ENCODE peak calls at places on chromosomes 16 and 17, in five cellular contexts. D is HCT116, R is GM23248, M is SK-N-SH, T is hepatocyte. B is an unnamed sample. For H3K4me1, the result is how much of the 10 kb centered on the place peaks cover.

GRCh38 chr17:14299261-14300093 is 1.4 kb upstream of the HS3ST3B1 start:
- DNase-seq in R (peak), T (peak), M (no peak), D (no peak), B (peak)

GRCh38 chr17:71959129-71959528 is 161.7 kb upstream of the SOX9 start:
- DNase-seq in R (peak), D (peak), T (no peak), M (peak), B (peak)

GRCh38 chr17:38738007-38738662 is 8.0 kb downstream of the CISD3 start:
- DNase-seq in M (no peak), D (no peak), T (no peak), R (no peak), B (no peak)

GRCh38 chr17:56142325-56142724 is 10.9 kb upstream of the ANKFN1 start:
- DNase-seq in D (no peak), T (no peak), R (peak), M (no peak), B (no peak)

GRCh38 chr17:38893113-38893512 is 23.3 kb downstream of the LASP1 start:
- DNase-seq in M (no peak), T (no peak), R (no peak), D (no peak), B (no peak)

GRCh38 chr17:13074026-13074425 is 56.2 kb upstream of the ELAC2 start:
- DNase-seq in M (no peak), T (no peak), R (peak), D (peak), B (no peak)

GRCh38 chr17:1647802-1648581 is 1.7 kb downstream of the RILP start:
- DNase-seq in D (peak), R (peak), M (no peak), T (no peak), B (peak)

GRCh38 chr17:42129109-42129837 is 6.7 kb downstream of the HSPB9 start:
- DNase-seq in D (no peak), M (no peak), T (no peak), R (no peak), B (no peak)

GRCh38 chr17:76382305-76382802 is 2.1 kb upstream of the SPHK1 start:
- DNase-seq in M (peak), T (peak), R (peak), D (no peak), B (peak)

GRCh38 chr17:62064791-62065563 is at the start of gene MED13:
- DNase-seq in R (peak), T (peak), M (peak), D (no peak), B (peak)

GRCh38 chr17:65662166-65662565 is 100.7 kb upstream of the AXIN2 start:
- DNase-seq in M (no peak), T (no peak), D (no peak), R (peak), B (no peak)

GRCh38 chr16:48353565-48354163 is 31.5 kb downstream of the SIAH1 start:
- DNase-seq in D (peak), M (peak), R (peak), T (peak), B (peak)

GRCh38 chr16:89246903-89247733 is 29.6 kb downstream of the ZNF778 start:
- DNase-seq in T (peak), D (peak), R (peak), M (peak), B (peak)

GRCh38 chr17:44223574-44224046 is 4.1 kb upstream of the UBTF start:
- DNase-seq in R (peak), M (no peak), T (no peak), D (no peak), B (no peak)

GRCh38 chr16:75486014-75486404 is 9.2 kb downstream of the CHST6 start:
- DNase-seq in R (no peak), D (no peak), M (no peak), T (no peak), B (no peak)

GRCh38 chr17:78466786-78467715 is 88.6 kb downstream of the PGS1 start:
- DNase-seq in R (no peak), M (no peak), T (no peak), D (no peak), B (no peak)
- TF ChIP-seq EZH2phosphoT487 in R (no peak), M (no peak), T (no peak), D (no peak), B (no peak)

GRCh38 chr17:51486091-51486490 is 225.7 kb downstream of the UTP18 start:
- DNase-seq in D (no peak), M (no peak), R (no peak), T (no peak), B (no peak)

GRCh38 chr17:51493206-51493605 is 232.9 kb downstream of the UTP18 start:
- DNase-seq in M (no peak), R (no peak), D (no peak), T (no peak), B (no peak)

GRCh38 chr17:51491416-51491815 is 231.1 kb downstream of the UTP18 start:
- DNase-seq in D (no peak), M (no peak), T (no peak), R (no peak), B (no peak)

GRCh38 chr17:51486885-51487520 is 226.7 kb downstream of the UTP18 start:
- DNase-seq in R (no peak), M (peak), D (no peak), T (no peak), B (no peak)

GRCh38 chr17:51487947-51488346 is 227.6 kb downstream of the UTP18 start:
- DNase-seq in R (peak), D (peak), T (peak), M (peak), B (peak)
- H3K4me3 ChIP-seq in R (no peak), D (no peak), T (no peak), M (no peak), B (no peak)

GRCh38 chr17:40561871-40562611 is 3.2 kb downstream of the CCR7 start:
- DNase-seq in R (peak), T (peak), M (no peak), D (no peak), B (no peak)

GRCh38 chr17:40561294-40561870 is 3.9 kb downstream of the CCR7 start:
- DNase-seq in M (no peak), T (no peak), R (no peak), D (no peak), B (no peak)

GRCh38 chr17:40563371-40564052 is 1.8 kb downstream of the CCR7 start:
- DNase-seq in R (no peak), D (no peak), T (no peak), M (no peak), B (no peak)

GRCh38 chr17:40564195-40564882 is 933 bp downstream of the CCR7 start:
- DNase-seq in R (no peak), M (no peak), T (no peak), D (no peak), B (no peak)

GRCh38 chr17:40562841-40563370 is 2.4 kb downstream of the CCR7 start:
- DNase-seq in D (no peak), T (no peak), R (no peak), M (no peak), B (no peak)
- H3K4me1 ChIP-seq in D (under half), T (under half), R (under half), M (under half), B (under half)

DNA sequence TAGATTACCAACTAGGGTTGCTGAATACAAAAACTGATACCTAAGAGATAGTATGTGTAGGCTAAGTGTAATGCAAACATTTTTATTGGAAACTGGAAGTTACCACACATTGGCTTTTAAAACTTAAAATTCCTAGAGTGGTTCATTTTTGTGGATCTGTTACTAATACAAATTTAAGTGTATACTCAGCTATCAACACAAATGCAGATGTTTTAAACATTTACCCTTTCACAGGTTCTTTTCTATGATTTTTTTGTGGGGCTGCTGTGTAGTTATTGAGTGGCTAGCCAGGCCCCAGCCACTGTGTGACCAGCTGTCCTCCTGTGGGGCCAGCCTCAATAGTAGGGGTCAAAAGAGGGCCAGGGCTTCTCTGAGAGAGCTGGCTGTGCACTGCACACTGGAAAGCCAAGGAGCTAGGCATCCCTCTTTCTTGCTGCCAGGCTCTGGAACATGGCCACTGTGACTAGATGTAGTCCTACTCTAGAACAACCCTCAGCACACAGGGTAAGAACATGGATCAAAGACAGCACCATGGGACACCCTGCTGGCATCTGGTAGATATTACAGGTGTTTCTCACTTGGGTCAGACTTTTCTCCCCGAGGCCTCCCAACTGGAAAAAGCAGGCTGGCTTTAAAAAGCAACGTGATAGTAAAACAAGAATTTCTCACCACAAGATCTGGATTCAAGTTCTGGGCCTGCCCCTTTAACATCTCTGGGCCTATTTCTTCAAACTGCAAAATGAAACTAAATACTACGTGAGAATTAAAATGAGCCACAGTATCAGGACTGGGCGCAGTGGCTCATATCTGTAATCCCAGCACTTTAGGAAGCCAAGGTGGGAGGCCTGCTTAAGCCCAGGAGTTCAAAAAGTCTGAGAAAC is 7.3 kb upstream of the VEZF1 start:
- DNase-seq in T (peak), R (peak), M (peak), D (peak), B (peak)
- TF ChIP-seq EZH2phosphoT487 in T (no peak), R (no peak), M (no peak), D (no peak), B (no peak)

GRCh38 chr16:51149251-51149661 is 1.8 kb downstream of the SALL1 start:
- DNase-seq in D (no peak), R (no peak), T (no peak), M (no peak), B (peak)

GRCh38 chr16:51150159-51150893 is 744 bp downstream of the SALL1 start:
- DNase-seq in D (no peak), R (peak), T (no peak), M (peak), B (peak)

GRCh38 chr16:51148674-51149228 is 2.3 kb downstream of the SALL1 start:
- DNase-seq in T (no peak), D (no peak), M (no peak), R (peak), B (no peak)

GRCh38 chr16:51150894-51151320 is at the start of gene SALL1:
- DNase-seq in R (peak), M (no peak), D (no peak), T (no peak), B (peak)

DNA sequence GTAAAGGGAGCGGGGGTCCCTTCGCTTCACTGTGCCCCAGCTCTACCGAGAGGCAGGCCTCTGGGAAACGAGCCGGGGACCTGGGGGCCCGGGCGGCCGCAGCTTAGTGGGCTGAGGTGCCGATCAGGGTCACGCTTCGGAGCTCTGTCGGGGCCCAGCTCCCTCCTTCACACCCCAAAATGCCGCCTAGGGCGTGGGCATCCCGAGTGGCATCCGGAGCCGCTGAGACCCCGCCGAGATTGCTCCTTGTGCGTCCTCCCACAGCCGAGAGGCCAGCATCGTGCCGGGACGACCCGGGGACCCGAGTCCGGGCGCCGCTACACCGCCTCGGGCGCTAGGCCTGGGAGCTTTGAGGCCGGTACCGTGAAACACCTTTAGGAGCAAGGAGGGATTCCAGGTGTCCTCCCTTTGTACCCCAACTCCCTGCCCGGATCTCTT is 1.3 kb downstream of the SALL1 start:
- DNase-seq in D (no peak), R (no peak), M (peak), T (no peak), B (peak)
- H3K4me3 ChIP-seq in D (no peak), R (peak), M (no peak), T (peak), B (peak)

GRCh38 chr17:28042721-28043291 is 329 bp downstream of the NLK start:
- DNase-seq in D (no peak), M (no peak), T (no peak), R (no peak), B (no peak)
- H3K4me1 ChIP-seq in D (under half), M (under half), T (under half), R (under half), B (under half)

B was measured in neural progenitor cell.